ENCODE peak calls at places on chromosomes 2 and 18, in ten cellular contexts. One of them, this sample, is unnamed.

GRCh38 chr2:239910851-239911629 is 114.1 kb downstream of the NDUFA10 start:
- DNase-seq in stimulated activated CD4-positive, alpha-beta T cell treated with anti-CD3 and anti-CD28 coated beads, Interleukin-1b, Interleukin-23, amount 100 ng/mL, for 24 hours: no peak
- DNase-seq in hippocampal formation: peak
- DNase-seq in NCI-H1694: no peak
- DNase-seq in HuH-7: no peak
- DNase-seq in NCI-H1930: no peak
- DNase-seq in NCI-H526 treated with DMSO at 0.1 percent for 48 hours: no peak
- DNase-seq in A549: no peak
- DNase-seq in GOT3: no peak
- DNase-seq in pons: peak
- DNase-seq in this sample: no peak

GRCh38 chr2:102185347-102185746 is 1.5 kb upstream of the IL1RL2 start:
- DNase-seq in NCI-H1930: no peak
- DNase-seq in HuH-7: no peak
- DNase-seq in pons: peak
- DNase-seq in stimulated activated CD4-positive, alpha-beta T cell treated with anti-CD3 and anti-CD28 coated beads, Interleukin-1b, Interleukin-23, amount 100 ng/mL, for 24 hours: no peak
- DNase-seq in GOT3: no peak
- DNase-seq in NCI-H526 treated with DMSO at 0.1 percent for 48 hours: no peak
- DNase-seq in hippocampal formation: no peak
- DNase-seq in NCI-H1694: no peak
- DNase-seq in A549: no peak
- DNase-seq in this sample: no peak

GRCh38 chr2:192197387-192197786 is 2.7 kb upstream of the TMEFF2 start:
- DNase-seq in pons: peak
- DNase-seq in GOT3: no peak
- DNase-seq in HuH-7: no peak
- DNase-seq in NCI-H526 treated with DMSO at 0.1 percent for 48 hours: no peak
- DNase-seq in A549: peak
- DNase-seq in hippocampal formation: peak
- DNase-seq in stimulated activated CD4-positive, alpha-beta T cell treated with anti-CD3 and anti-CD28 coated beads, Interleukin-1b, Interleukin-23, amount 100 ng/mL, for 24 hours: no peak
- DNase-seq in NCI-H1694: peak
- DNase-seq in NCI-H1930: no peak
- DNase-seq in this sample: no peak

GRCh38 chr2:67399831-67400489 is 2.8 kb downstream of the ETAA1 start:
- DNase-seq in HuH-7: no peak
- DNase-seq in A549: no peak
- DNase-seq in NCI-H526 treated with DMSO at 0.1 percent for 48 hours: no peak
- DNase-seq in NCI-H1930: no peak
- DNase-seq in GOT3: no peak
- DNase-seq in hippocampal formation: no peak
- DNase-seq in NCI-H1694: no peak
- DNase-seq in pons: no peak
- DNase-seq in stimulated activated CD4-positive, alpha-beta T cell treated with anti-CD3 and anti-CD28 coated beads, Interleukin-1b, Interleukin-23, amount 100 ng/mL, for 24 hours: no peak
- DNase-seq in this sample: no peak

GRCh38 chr2:236367791-236368289 is 103.6 kb upstream of the ASB18 start:
- DNase-seq in GOT3: no peak
- DNase-seq in pons: no peak
- DNase-seq in hippocampal formation: no peak
- DNase-seq in NCI-H526 treated with DMSO at 0.1 percent for 48 hours: peak
- DNase-seq in A549: no peak
- DNase-seq in NCI-H1930: no peak
- DNase-seq in HuH-7: no peak
- DNase-seq in NCI-H1694: no peak
- DNase-seq in stimulated activated CD4-positive, alpha-beta T cell treated with anti-CD3 and anti-CD28 coated beads, Interleukin-1b, Interleukin-23, amount 100 ng/mL, for 24 hours: no peak
- DNase-seq in this sample: no peak

GRCh38 chr18:75247601-75248421 is 37.2 kb downstream of the TSHZ1 start:
- DNase-seq in NCI-H526 treated with DMSO at 0.1 percent for 48 hours: peak
- DNase-seq in HuH-7: no peak
- DNase-seq in stimulated activated CD4-positive, alpha-beta T cell treated with anti-CD3 and anti-CD28 coated beads, Interleukin-1b, Interleukin-23, amount 100 ng/mL, for 24 hours: no peak
- DNase-seq in NCI-H1694: no peak
- DNase-seq in NCI-H1930: no peak
- DNase-seq in hippocampal formation: no peak
- DNase-seq in GOT3: no peak
- DNase-seq in A549: no peak
- DNase-seq in pons: peak
- DNase-seq in this sample: no peak

GRCh38 chr2:61898810-61899209 is 6.7 kb upstream of the COMMD1 start:
- DNase-seq in HuH-7: no peak
- DNase-seq in stimulated activated CD4-positive, alpha-beta T cell treated with anti-CD3 and anti-CD28 coated beads, Interleukin-1b, Interleukin-23, amount 100 ng/mL, for 24 hours: no peak
- DNase-seq in NCI-H1694: peak
- DNase-seq in pons: peak
- DNase-seq in hippocampal formation: no peak
- DNase-seq in NCI-H1930: no peak
- DNase-seq in NCI-H526 treated with DMSO at 0.1 percent for 48 hours: no peak
- DNase-seq in A549: no peak
- DNase-seq in GOT3: no peak
- DNase-seq in this sample: no peak

GRCh38 chr18:48938827-48939367 is 11.9 kb downstream of the SMAD7 start:
- DNase-seq in NCI-H1930: no peak
- DNase-seq in HuH-7: no peak
- DNase-seq in hippocampal formation: peak
- DNase-seq in stimulated activated CD4-positive, alpha-beta T cell treated with anti-CD3 and anti-CD28 coated beads, Interleukin-1b, Interleukin-23, amount 100 ng/mL, for 24 hours: no peak
- DNase-seq in pons: no peak
- DNase-seq in GOT3: no peak
- DNase-seq in NCI-H526 treated with DMSO at 0.1 percent for 48 hours: no peak
- DNase-seq in NCI-H1694: no peak
- DNase-seq in A549: no peak
- DNase-seq in this sample: no peak

GRCh38 chr2:128442891-128443302 is 124.2 kb upstream of the HS6ST1 start:
- DNase-seq in A549: no peak
- DNase-seq in GOT3: no peak
- DNase-seq in pons: no peak
- DNase-seq in HuH-7: no peak
- DNase-seq in stimulated activated CD4-positive, alpha-beta T cell treated with anti-CD3 and anti-CD28 coated beads, Interleukin-1b, Interleukin-23, amount 100 ng/mL, for 24 hours: no peak
- DNase-seq in NCI-H1930: no peak
- DNase-seq in NCI-H526 treated with DMSO at 0.1 percent for 48 hours: no peak
- DNase-seq in hippocampal formation: no peak
- DNase-seq in NCI-H1694: no peak
- DNase-seq in this sample: no peak

GRCh38 chr2:137775529-137775928 is 188.7 kb upstream of the HNMT start:
- DNase-seq in A549: no peak
- DNase-seq in NCI-H1930: no peak
- DNase-seq in NCI-H526 treated with DMSO at 0.1 percent for 48 hours: no peak
- DNase-seq in stimulated activated CD4-positive, alpha-beta T cell treated with anti-CD3 and anti-CD28 coated beads, Interleukin-1b, Interleukin-23, amount 100 ng/mL, for 24 hours: no peak
- DNase-seq in hippocampal formation: no peak
- DNase-seq in NCI-H1694: no peak
- DNase-seq in HuH-7: no peak
- DNase-seq in GOT3: no peak
- DNase-seq in pons: no peak
- DNase-seq in this sample: no peak

GRCh38 chr2:40625849-40626248 is 174.0 kb upstream of the SLC8A1 start:
- DNase-seq in GOT3: no peak
- DNase-seq in NCI-H1930: no peak
- DNase-seq in pons: no peak
- DNase-seq in hippocampal formation: no peak
- DNase-seq in stimulated activated CD4-positive, alpha-beta T cell treated with anti-CD3 and anti-CD28 coated beads, Interleukin-1b, Interleukin-23, amount 100 ng/mL, for 24 hours: no peak
- DNase-seq in A549: no peak
- DNase-seq in NCI-H526 treated with DMSO at 0.1 percent for 48 hours: no peak
- DNase-seq in HuH-7: no peak
- DNase-seq in NCI-H1694: no peak
- DNase-seq in this sample: no peak

GRCh38 chr2:233867993-233868532 is at the start of gene MSL3B:
- DNase-seq in NCI-H526 treated with DMSO at 0.1 percent for 48 hours: peak
- DNase-seq in GOT3: no peak
- DNase-seq in A549: peak
- DNase-seq in HuH-7: no peak
- DNase-seq in NCI-H1930: peak
- DNase-seq in pons: no peak
- DNase-seq in NCI-H1694: peak
- DNase-seq in stimulated activated CD4-positive, alpha-beta T cell treated with anti-CD3 and anti-CD28 coated beads, Interleukin-1b, Interleukin-23, amount 100 ng/mL, for 24 hours: peak
- DNase-seq in hippocampal formation: peak
- DNase-seq in this sample: peak

GRCh38 chr18:61963705-61964104 is 70.9 kb upstream of the RNF152 start:
- DNase-seq in stimulated activated CD4-positive, alpha-beta T cell treated with anti-CD3 and anti-CD28 coated beads, Interleukin-1b, Interleukin-23, amount 100 ng/mL, for 24 hours: no peak
- DNase-seq in NCI-H1694: no peak
- DNase-seq in NCI-H1930: no peak
- DNase-seq in pons: no peak
- DNase-seq in A549: no peak
- DNase-seq in GOT3: no peak
- DNase-seq in hippocampal formation: no peak
- DNase-seq in HuH-7: no peak
- DNase-seq in NCI-H526 treated with DMSO at 0.1 percent for 48 hours: no peak
- DNase-seq in this sample: no peak

GRCh38 chr2:109614715-109615636 is 812 bp downstream of the SOWAHC start:
- DNase-seq in GOT3: no peak
- DNase-seq in NCI-H526 treated with DMSO at 0.1 percent for 48 hours: no peak
- DNase-seq in pons: no peak
- DNase-seq in stimulated activated CD4-positive, alpha-beta T cell treated with anti-CD3 and anti-CD28 coated beads, Interleukin-1b, Interleukin-23, amount 100 ng/mL, for 24 hours: no peak
- DNase-seq in A549: no peak
- DNase-seq in hippocampal formation: no peak
- DNase-seq in NCI-H1930: no peak
- DNase-seq in NCI-H1694: no peak
- DNase-seq in HuH-7: peak
- DNase-seq in this sample: no peak

GRCh38 chr2:236366406-236366805 is 102.2 kb upstream of the ASB18 start:
- DNase-seq in HuH-7: no peak
- DNase-seq in NCI-H1930: no peak
- DNase-seq in A549: no peak
- DNase-seq in NCI-H1694: no peak
- DNase-seq in GOT3: no peak
- DNase-seq in stimulated activated CD4-positive, alpha-beta T cell treated with anti-CD3 and anti-CD28 coated beads, Interleukin-1b, Interleukin-23, amount 100 ng/mL, for 24 hours: no peak
- DNase-seq in hippocampal formation: no peak
- DNase-seq in pons: no peak
- DNase-seq in NCI-H526 treated with DMSO at 0.1 percent for 48 hours: peak
- DNase-seq in this sample: no peak

GRCh38 chr2:25757906-25758305 is 84.5 kb upstream of the DTNB start:
- DNase-seq in GOT3: no peak
- DNase-seq in pons: no peak
- DNase-seq in NCI-H1930: no peak
- DNase-seq in NCI-H526 treated with DMSO at 0.1 percent for 48 hours: no peak
- DNase-seq in stimulated activated CD4-positive, alpha-beta T cell treated with anti-CD3 and anti-CD28 coated beads, Interleukin-1b, Interleukin-23, amount 100 ng/mL, for 24 hours: no peak
- DNase-seq in A549: no peak
- DNase-seq in hippocampal formation: no peak
- DNase-seq in HuH-7: no peak
- DNase-seq in NCI-H1694: no peak
- DNase-seq in this sample: no peak

GRCh38 chr2:238974510-238975166 is 126.8 kb downstream of the TWIST2 start:
- DNase-seq in NCI-H1930: no peak
- DNase-seq in A549: peak
- DNase-seq in GOT3: no peak
- DNase-seq in NCI-H1694: peak
- DNase-seq in hippocampal formation: peak
- DNase-seq in stimulated activated CD4-positive, alpha-beta T cell treated with anti-CD3 and anti-CD28 coated beads, Interleukin-1b, Interleukin-23, amount 100 ng/mL, for 24 hours: no peak
- DNase-seq in HuH-7: no peak
- DNase-seq in pons: peak
- DNase-seq in NCI-H526 treated with DMSO at 0.1 percent for 48 hours: no peak
- DNase-seq in this sample: no peak

GRCh38 chr2:169799555-169799954 is 884 bp downstream of the SSB start:
- DNase-seq in HuH-7: peak
- DNase-seq in GOT3: no peak
- DNase-seq in NCI-H1694: no peak
- DNase-seq in A549: no peak
- DNase-seq in NCI-H526 treated with DMSO at 0.1 percent for 48 hours: peak
- DNase-seq in hippocampal formation: no peak
- DNase-seq in pons: peak
- DNase-seq in NCI-H1930: no peak
- DNase-seq in stimulated activated CD4-positive, alpha-beta T cell treated with anti-CD3 and anti-CD28 coated beads, Interleukin-1b, Interleukin-23, amount 100 ng/mL, for 24 hours: no peak
- DNase-seq in this sample: no peak

GRCh38 chr18:58446661-58447060 is 182.2 kb downstream of the ALPK2 start:
- DNase-seq in HuH-7: no peak
- DNase-seq in NCI-H526 treated with DMSO at 0.1 percent for 48 hours: no peak
- DNase-seq in hippocampal formation: no peak
- DNase-seq in GOT3: no peak
- DNase-seq in NCI-H1930: no peak
- DNase-seq in stimulated activated CD4-positive, alpha-beta T cell treated with anti-CD3 and anti-CD28 coated beads, Interleukin-1b, Interleukin-23, amount 100 ng/mL, for 24 hours: no peak
- DNase-seq in NCI-H1694: no peak
- DNase-seq in pons: no peak
- DNase-seq in A549: no peak
- DNase-seq in this sample: no peak

GRCh38 chr2:18924905-18925691 is 335.7 kb upstream of the NT5C1B start:
- DNase-seq in NCI-H1930: no peak
- DNase-seq in GOT3: no peak
- DNase-seq in A549: no peak
- DNase-seq in NCI-H1694: no peak
- DNase-seq in pons: no peak
- DNase-seq in stimulated activated CD4-positive, alpha-beta T cell treated with anti-CD3 and anti-CD28 coated beads, Interleukin-1b, Interleukin-23, amount 100 ng/mL, for 24 hours: no peak
- DNase-seq in HuH-7: no peak
- DNase-seq in hippocampal formation: no peak
- DNase-seq in NCI-H526 treated with DMSO at 0.1 percent for 48 hours: no peak
- DNase-seq in this sample: no peak

GRCh38 chr2:55961318-55961911 is 37.8 kb upstream of the EFEMP1 start:
- DNase-seq in NCI-H1930: no peak
- DNase-seq in pons: peak
- DNase-seq in NCI-H1694: peak
- DNase-seq in NCI-H526 treated with DMSO at 0.1 percent for 48 hours: peak
- DNase-seq in hippocampal formation: no peak
- DNase-seq in stimulated activated CD4-positive, alpha-beta T cell treated with anti-CD3 and anti-CD28 coated beads, Interleukin-1b, Interleukin-23, amount 100 ng/mL, for 24 hours: no peak
- DNase-seq in A549: peak
- DNase-seq in GOT3: no peak
- DNase-seq in HuH-7: peak
- DNase-seq in this sample: peak

GRCh38 chr2:38322224-38322914 is 54.7 kb downstream of the ATL2 start:
- DNase-seq in A549: no peak
- DNase-seq in stimulated activated CD4-positive, alpha-beta T cell treated with anti-CD3 and anti-CD28 coated beads, Interleukin-1b, Interleukin-23, amount 100 ng/mL, for 24 hours: no peak
- DNase-seq in GOT3: no peak
- DNase-seq in NCI-H1930: no peak
- DNase-seq in hippocampal formation: no peak
- DNase-seq in NCI-H1694: no peak
- DNase-seq in NCI-H526 treated with DMSO at 0.1 percent for 48 hours: no peak
- DNase-seq in pons: no peak
- DNase-seq in HuH-7: no peak
- DNase-seq in this sample: no peak

GRCh38 chr18:68642003-68642402 is 72.9 kb downstream of the TMX3 start:
- DNase-seq in NCI-H1694: no peak
- DNase-seq in GOT3: no peak
- DNase-seq in A549: no peak
- DNase-seq in hippocampal formation: no peak
- DNase-seq in NCI-H526 treated with DMSO at 0.1 percent for 48 hours: no peak
- DNase-seq in NCI-H1930: no peak
- DNase-seq in pons: no peak
- DNase-seq in HuH-7: no peak
- DNase-seq in stimulated activated CD4-positive, alpha-beta T cell treated with anti-CD3 and anti-CD28 coated beads, Interleukin-1b, Interleukin-23, amount 100 ng/mL, for 24 hours: no peak
- DNase-seq in this sample: no peak

GRCh38 chr2:172344159-172344558 is 83.2 kb upstream of the ITGA6 start:
- DNase-seq in A549: no peak
- DNase-seq in NCI-H526 treated with DMSO at 0.1 percent for 48 hours: no peak
- DNase-seq in stimulated activated CD4-positive, alpha-beta T cell treated with anti-CD3 and anti-CD28 coated beads, Interleukin-1b, Interleukin-23, amount 100 ng/mL, for 24 hours: no peak
- DNase-seq in hippocampal formation: no peak
- DNase-seq in pons: no peak
- DNase-seq in HuH-7: no peak
- DNase-seq in NCI-H1694: no peak
- DNase-seq in NCI-H1930: no peak
- DNase-seq in GOT3: no peak
- DNase-seq in this sample: no peak

GRCh38 chr2:32166115-32166549 is 468 bp downstream of the SLC30A6 start:
- DNase-seq in pons: no peak
- DNase-seq in NCI-H1930: no peak
- DNase-seq in A549: no peak
- DNase-seq in stimulated activated CD4-positive, alpha-beta T cell treated with anti-CD3 and anti-CD28 coated beads, Interleukin-1b, Interleukin-23, amount 100 ng/mL, for 24 hours: no peak
- DNase-seq in hippocampal formation: no peak
- DNase-seq in NCI-H526 treated with DMSO at 0.1 percent for 48 hours: no peak
- DNase-seq in NCI-H1694: no peak
- DNase-seq in HuH-7: no peak
- DNase-seq in GOT3: no peak
- DNase-seq in this sample: no peak

GRCh38 chr2:53964987-53965687 is 5.7 kb downstream of the PSME4 start:
- DNase-seq in GOT3: no peak
- DNase-seq in stimulated activated CD4-positive, alpha-beta T cell treated with anti-CD3 and anti-CD28 coated beads, Interleukin-1b, Interleukin-23, amount 100 ng/mL, for 24 hours: no peak
- DNase-seq in hippocampal formation: no peak
- DNase-seq in A549: no peak
- DNase-seq in NCI-H1930: no peak
- DNase-seq in NCI-H1694: no peak
- DNase-seq in HuH-7: no peak
- DNase-seq in pons: no peak
- DNase-seq in NCI-H526 treated with DMSO at 0.1 percent for 48 hours: no peak
- DNase-seq in this sample: no peak

GRCh38 chr2:241798631-241799521 is 10.1 kb upstream of the NEU4 start:
- DNase-seq in HuH-7: peak
- DNase-seq in GOT3: no peak
- DNase-seq in A549: no peak
- DNase-seq in stimulated activated CD4-positive, alpha-beta T cell treated with anti-CD3 and anti-CD28 coated beads, Interleukin-1b, Interleukin-23, amount 100 ng/mL, for 24 hours: no peak
- DNase-seq in NCI-H1694: no peak
- DNase-seq in hippocampal formation: no peak
- DNase-seq in NCI-H526 treated with DMSO at 0.1 percent for 48 hours: no peak
- DNase-seq in NCI-H1930: no peak
- DNase-seq in pons: no peak
- DNase-seq in this sample: no peak

GRCh38 chr2:30708491-30709290 is 98.6 kb downstream of the CAPN13 start:
- DNase-seq in HuH-7: no peak
- DNase-seq in GOT3: no peak
- DNase-seq in NCI-H526 treated with DMSO at 0.1 percent for 48 hours: peak
- DNase-seq in NCI-H1930: no peak
- DNase-seq in A549: peak
- DNase-seq in stimulated activated CD4-positive, alpha-beta T cell treated with anti-CD3 and anti-CD28 coated beads, Interleukin-1b, Interleukin-23, amount 100 ng/mL, for 24 hours: no peak
- DNase-seq in NCI-H1694: no peak
- DNase-seq in hippocampal formation: no peak
- DNase-seq in pons: no peak
- DNase-seq in this sample: peak